ENCODE peak calls at places on chromosomes 6 and 20, in ten cellular contexts. C is EL; O is stomach; V is mucosa of gallbladder; F is skeletal muscle cell; T is heart left ventricle; G is activated CD8-positive, alpha-beta memory T cell treated with anti-CD3 and anti-CD28 coated beads for 24 hours; E is stimulated activated naive CD4-positive, alpha-beta T cell; M is hepatic stellate cell; S is activated CD4-positive, CD25-positive, alpha-beta regulatory T cell treated with anti-CD3 and anti-CD28 coated beads, Interleukin-2, amount 50 U/mL, for 16 hours. K is an unnamed sample.
A peak's percentile ranks its signal among the peaks of the same experiment; 100 is the strongest.

GRCh38 chr20:44079968-44080560 is 106.9 kb downstream of the JPH2 start:
- DNase-seq in C (peak; percentile 32), O (no peak), V (no peak), F (no peak), T (no peak), G (no peak), E (no peak), M (no peak), S (no peak), K (no peak)

GRCh38 chr6:161658216-161658615 is 384.4 kb upstream of the AGPAT4 start:
- DNase-seq in C (no peak), O (no peak), V (no peak), F (no peak), T (no peak), G (no peak), E (no peak), M (no peak), S (no peak), K (no peak)

GRCh38 chr6:30238178-30238795 is 25.1 kb upstream of the TRIM26 start:
- DNase-seq in C (peak; percentile 40), O (no peak), V (no peak), F (no peak), T (no peak), G (no peak), E (peak; percentile 18), M (peak; percentile 35), S (no peak), K (no peak)

GRCh38 chr6:7154341-7155139 is 46.8 kb downstream of the RREB1 start:
- DNase-seq in C (no peak), O (no peak), V (no peak), F (no peak), T (no peak), G (peak; percentile 62), E (peak; percentile 45), M (no peak), S (no peak), K (no peak)

GRCh38 chr6:27296106-27296783 is 15.8 kb downstream of the POM121L2 start:
- DNase-seq in C (peak; percentile 78), O (no peak), V (no peak), F (no peak), T (no peak), G (no peak), E (peak; percentile 58), M (no peak), S (no peak), K (peak; percentile 58)

GRCh38 chr20:36391456-36391855 is 85.3 kb downstream of the DLGAP4 start:
- DNase-seq in C (peak; percentile 40), O (no peak), V (no peak), F (no peak), T (no peak), G (no peak), E (no peak), M (no peak), S (no peak), K (no peak)

GRCh38 chr6:78861509-78861908 is 5.8 kb upstream of the IRAK1BP1 start:
- DNase-seq in C (no peak), O (no peak), V (no peak), F (no peak), T (no peak), G (no peak), E (no peak), M (no peak), S (no peak), K (no peak)

GRCh38 chr20:6504826-6505225 is 262.7 kb upstream of the BMP2 start:
- DNase-seq in C (no peak), O (no peak), V (no peak), F (no peak), T (no peak), G (no peak), E (no peak), M (no peak), S (no peak), K (peak; percentile 27)

GRCh38 chr20:23622839-23623343 is 14.9 kb downstream of the CST3 start:
- DNase-seq in C (peak; percentile 87), O (peak; percentile 56), V (peak; percentile 67), F (peak; percentile 97), T (peak; percentile 60), G (no peak), E (no peak), M (peak; percentile 79), S (no peak), K (peak; percentile 96)